ENCODE peak calls at places on chromosomes 11 and 22, in four cellular contexts. A is nephron progenitor cell, I is cardiac muscle cell, U is ACHN. M is an unnamed sample.

GRCh38 chr22:46146329-46146728 is 4.0 kb upstream of the PPARA start:
- DNase-seq in A (no peak), I (no peak), U (no peak), M (no peak)

GRCh38 chr11:118715245-118715807 is 35.9 kb upstream of the TREH start:
- DNase-seq in A (no peak), I (peak; percentile 10), U (no peak), M (no peak)

GRCh38 chr11:77371646-77372045 is 70.2 kb upstream of the GDPD4 start:
- DNase-seq in A (no peak), I (no peak), U (no peak), M (no peak)

GRCh38 chr11:111077938-111078337 is 167.6 kb upstream of the POU2AF2 start:
- DNase-seq in A (no peak), I (peak; percentile 6), U (no peak), M (no peak)

GRCh38 chr22:41256254-41256897 is 15.6 kb upstream of the CHADL start:
- DNase-seq in A (no peak), I (no peak), U (peak; percentile 8), M (peak; percentile 74)

GRCh38 chr11:117302228-117302627 is 11.1 kb downstream of the BACE1-AS start:
- DNase-seq in A (no peak), I (no peak), U (no peak), M (no peak)

GRCh38 chr11:68825603-68826002 is 16.1 kb downstream of the CPT1A start:
- DNase-seq in A (no peak), I (peak; percentile 34), U (no peak), M (peak; percentile 14)

GRCh38 chr11:23903044-23903704 is 593.7 kb upstream of the LUZP2 start:
- DNase-seq in A (no peak), I (no peak), U (peak; percentile 83), M (peak; percentile 56)

GRCh38 chr11:46348986-46349401 is 1.7 kb downstream of the DGKZ start:
- DNase-seq in A (no peak), I (no peak), U (no peak), M (no peak)

GRCh38 chr11:126162286-126163030 is 49.0 kb downstream of the RPUSD4 start:
- DNase-seq in A (no peak), I (no peak), U (no peak), M (no peak)

GRCh38 chr22:45911601-45912271 is 65.2 kb downstream of the WNT7B start:
- DNase-seq in A (no peak), I (no peak), U (no peak), M (no peak)

GRCh38 chr11:116394022-116394421 is 378.8 kb downstream of the BUD13 start:
- DNase-seq in A (no peak), I (no peak), U (no peak), M (no peak)

GRCh38 chr11:2538951-2539735 is 94.3 kb downstream of the KCNQ1 start:
- DNase-seq in A (no peak), I (no peak), U (no peak), M (no peak)

GRCh38 chr11:5547982-5548381 is 358 bp downstream of the OR52H1 start:
- DNase-seq in A (no peak), I (no peak), U (no peak), M (no peak)

GRCh38 chr11:73236205-73236765 is 18.2 kb downstream of the P2RY2 start:
- DNase-seq in A (no peak), I (no peak), U (no peak), M (no peak)

GRCh38 chr11:62142043-62142375 is 18.2 kb downstream of the INCENP start:
- DNase-seq in A (no peak), I (no peak), U (no peak), M (no peak)

GRCh38 chr11:96341237-96342130 is 1.5 kb downstream of the MAML2 start:
- DNase-seq in A (no peak), I (no peak), U (peak; percentile 72), M (peak; percentile 46)

GRCh38 chr11:1622076-1622475 is at the start of gene KRTAP5-4:
- DNase-seq in A (no peak), I (no peak), U (no peak), M (no peak)

GRCh38 chr22:26416256-26416655 is 12.8 kb upstream of the ASPHD2 start:
- DNase-seq in A (no peak), I (no peak), U (no peak), M (no peak)

GRCh38 chr11:79314906-79315689 is 125.7 kb downstream of the TENM4 start:
- DNase-seq in A (peak; percentile 66), I (peak; percentile 80), U (peak; percentile 3), M (peak; percentile 2)

GRCh38 chr11:2987881-2988280 is 4.2 kb downstream of the NAP1L4 start:
- DNase-seq in A (no peak), I (no peak), U (no peak), M (no peak)

GRCh38 chr11:61700221-61700620 is 20.0 kb downstream of the DAGLA start:
- DNase-seq in A (no peak), I (peak; percentile 33), U (peak; percentile 86), M (peak; percentile 90)

GRCh38 chr11:29780756-29781155 is 236.1 kb downstream of the KCNA4 start:
- DNase-seq in A (no peak), I (no peak), U (no peak), M (no peak)

GRCh38 chr11:61541568-61541967 is 33.0 kb downstream of the LRRC10B start:
- DNase-seq in A (peak; percentile 38), I (no peak), U (no peak), M (peak; percentile 22)

GRCh38 chr11:118889796-118890195 is 6.1 kb downstream of the CXCR5 start:
- DNase-seq in A (no peak), I (peak; percentile 71), U (no peak), M (no peak)

GRCh38 chr11:111941963-111942362 is 4.8 kb downstream of the DIXDC1 start:
- DNase-seq in A (no peak), I (no peak), U (peak; percentile 36), M (no peak)

GRCh38 chr11:32831241-32831640 is 1.5 kb downstream of the PRRG4 start:
- DNase-seq in A (no peak), I (no peak), U (no peak), M (peak; percentile 50)

GRCh38 chr11:25423436-25424184 is 908.3 kb upstream of the ANO3 start:
- DNase-seq in A (no peak), I (no peak), U (no peak), M (no peak)

GRCh38 chr11:82927264-82927880 is 25.8 kb downstream of the DDIAS start:
- DNase-seq in A (peak; percentile 16), I (peak; percentile 65), U (peak; percentile 65), M (peak; percentile 28)

GRCh38 chr11:94597896-94598295 is 30.7 kb downstream of the PIWIL4 start:
- DNase-seq in A (no peak), I (no peak), U (peak; percentile 4), M (no peak)

GRCh38 chr22:43464809-43465208 is 53.0 kb downstream of the MPPED1 start:
- DNase-seq in A (no peak), I (no peak), U (no peak), M (no peak)

GRCh38 chr22:19799322-19800190 is 39.0 kb downstream of the TBX1 start:
- DNase-seq in A (peak; percentile 45), I (no peak), U (no peak), M (no peak)

M was measured in Caki2.